ENCODE peak calls at places on chromosome 10, in six cellular contexts. E, M, W, K, C and H are unnamed samples.

GRCh38 chr10:21514808-21515580 is 10.5 kb downstream of the SKIDA1 start:
- DNase-seq in K (no peak), W (no peak), E (no peak), M (no peak), C (no peak), H (peak)

GRCh38 chr10:88117869-88118632 is 254.6 kb downstream of the PTEN start:
- DNase-seq in C (no peak), E (no peak), W (no peak), K (peak), M (no peak), H (no peak)

GRCh38 chr10:97356318-97356914 is 21.9 kb upstream of the FRAT2 start:
- DNase-seq in E (no peak), M (no peak), C (no peak), K (no peak), W (no peak), H (peak)

GRCh38 chr10:110206988-110207804 is at the start of gene MXI1:
- DNase-seq in W (no peak), K (peak), C (no peak), E (peak), M (no peak), H (peak)

GRCh38 chr10:86411281-86411841 is 44.8 kb upstream of the GRID1 start:
- DNase-seq in W (no peak), K (peak), C (no peak), M (no peak), E (no peak), H (peak)

GRCh38 chr10:90087197-90088007 is 386.0 kb downstream of the KIF20B start:
- DNase-seq in W (no peak), E (no peak), C (no peak), K (peak), M (no peak), H (peak)

GRCh38 chr10:32015386-32015785 is 40.8 kb downstream of the KIF5B start:
- DNase-seq in K (no peak), E (no peak), C (no peak), W (no peak), M (no peak), H (no peak)

GRCh38 chr10:21427804-21428481 is 97.5 kb downstream of the SKIDA1 start:
- DNase-seq in W (no peak), C (no peak), M (no peak), K (peak), E (no peak), H (peak)

GRCh38 chr10:29649561-29650551 is 15.1 kb upstream of the SVIL start:
- DNase-seq in E (no peak), K (no peak), M (no peak), C (no peak), W (no peak), H (peak)

GRCh38 chr10:45566415-45566814 is 106.2 kb downstream of the ZFAND4 start:
- DNase-seq in W (no peak), M (no peak), C (no peak), K (no peak), E (no peak), H (no peak)

GRCh38 chr10:102408728-102409603 is 9.6 kb downstream of the PSD start:
- DNase-seq in W (peak), C (peak), E (no peak), K (no peak), M (no peak), H (peak)

GRCh38 chr10:103145860-103146466 is 47.1 kb downstream of the NT5C2 start:
- DNase-seq in W (no peak), C (no peak), M (no peak), K (no peak), E (peak), H (peak)

GRCh38 chr10:69101451-69102095 is 13.7 kb downstream of the SRGN start:
- DNase-seq in E (no peak), M (no peak), K (no peak), C (no peak), W (no peak), H (peak)

GRCh38 chr10:99279626-99280111 is 44.0 kb upstream of the HPSE2 start:
- DNase-seq in C (no peak), W (no peak), E (no peak), M (no peak), K (no peak), H (peak)

GRCh38 chr10:29784175-29784773 is 149.5 kb upstream of the SVIL start:
- DNase-seq in W (no peak), K (no peak), C (no peak), E (peak), M (no peak), H (peak)

GRCh38 chr10:116721991-116722392 is 20.4 kb downstream of the HSPA12A start:
- DNase-seq in E (peak), K (no peak), C (no peak), W (no peak), M (no peak), H (no peak)

GRCh38 chr10:79608505-79609375 is 2.0 kb upstream of the SFTPA1 start:
- DNase-seq in C (no peak), K (peak), M (no peak), W (peak), E (peak), H (peak)

GRCh38 chr10:77296534-77297369 is 340.9 kb downstream of the KCNMA1 start:
- DNase-seq in M (no peak), K (no peak), W (no peak), C (no peak), E (no peak), H (no peak)

GRCh38 chr10:80579370-80579769 is 41.7 kb downstream of the SH2D4B start:
- DNase-seq in M (no peak), K (no peak), W (no peak), E (no peak), C (no peak), H (no peak)

GRCh38 chr10:86225098-86225782 is 141.4 kb downstream of the GRID1 start:
- DNase-seq in C (no peak), K (no peak), E (peak), M (no peak), W (no peak), H (peak)

GRCh38 chr10:13503745-13504463 is 24.9 kb downstream of the BEND7 start:
- DNase-seq in K (no peak), C (no peak), M (no peak), W (no peak), E (no peak), H (peak)

GRCh38 chr10:95730233-95730632 is 25.7 kb upstream of the ENTPD1 start:
- DNase-seq in E (no peak), M (no peak), C (no peak), K (no peak), W (no peak), H (no peak)

GRCh38 chr10:63261496-63261895 is 128.4 kb downstream of the NRBF2 start:
- DNase-seq in W (no peak), C (no peak), E (no peak), M (no peak), K (peak), H (no peak)